ENCODE peak calls at places on chromosomes 7 and 10, in four cellular contexts. One of them, this sample, is unnamed.

GRCh38 chr10:5665380-5666323 is 743 bp downstream of the ASB13 start:
- DNase-seq in AG10803: peak
- DNase-seq in HEK293T: no peak
- DNase-seq in memory B cell: no peak
- DNase-seq in this sample: no peak

GRCh38 chr7:67916571-67916970 is 919.9 kb downstream of the TYW1 start:
- DNase-seq in AG10803: no peak
- DNase-seq in memory B cell: no peak
- DNase-seq in HEK293T: no peak
- DNase-seq in this sample: no peak

GRCh38 chr10:132792796-132793195 is 6.8 kb upstream of the NKX6-2 start:
- DNase-seq in memory B cell: no peak
- DNase-seq in HEK293T: no peak
- DNase-seq in AG10803: no peak
- DNase-seq in this sample: no peak

GRCh38 chr10:80473692-80474596 is 19.8 kb downstream of the TSPAN14 start:
- DNase-seq in memory B cell: no peak
- DNase-seq in HEK293T: no peak
- DNase-seq in AG10803: no peak
- DNase-seq in this sample: no peak

GRCh38 chr10:70575874-70576802 is 26.4 kb downstream of the PRF1 start:
- DNase-seq in AG10803: peak
- DNase-seq in memory B cell: peak
- DNase-seq in HEK293T: no peak
- DNase-seq in this sample: no peak

GRCh38 chr10:71838264-71839211 is 12.5 kb downstream of the PSAP start:
- DNase-seq in HEK293T: no peak
- DNase-seq in memory B cell: no peak
- DNase-seq in AG10803: peak
- DNase-seq in this sample: no peak

GRCh38 chr10:48469516-48470020 is 135.3 kb downstream of the ARHGAP22 start:
- DNase-seq in memory B cell: no peak
- DNase-seq in AG10803: no peak
- DNase-seq in HEK293T: no peak
- DNase-seq in this sample: no peak

GRCh38 chr7:36287371-36288241 is 102.1 kb upstream of the ANLN start:
- DNase-seq in AG10803: no peak
- DNase-seq in memory B cell: peak
- DNase-seq in HEK293T: no peak
- DNase-seq in this sample: peak

This sample was measured in naive B cell.